ENCODE peak calls at places on chromosome 10, in six cellular contexts. L is body of pancreas, V is AG09319, D is PC-3, Z is HepG2, I is coronary artery. J is an unnamed sample.

GRCh38 chr10:30587522-30588031 is 42.0 kb downstream of the LYZL2 start:
- DNase-seq in D (no peak), Z (peak), I (no peak), L (peak), V (no peak), J (no peak)

GRCh38 chr10:35789996-35790395 is 147.9 kb upstream of the FZD8 start:
- DNase-seq in Z (no peak), V (no peak), L (no peak), D (peak), I (no peak), J (peak)

GRCh38 chr10:59770689-59771088 is 17.4 kb upstream of the MRLN start:
- DNase-seq in V (no peak), D (no peak), Z (no peak), I (no peak), L (no peak), J (no peak)

GRCh38 chr10:104038537-104038936 is 47.1 kb downstream of the COL17A1 start:
- DNase-seq in L (no peak), I (no peak), V (no peak), D (no peak), Z (no peak), J (no peak)

GRCh38 chr10:51005551-51005950 is 68.7 kb upstream of the PRKG1 start:
- DNase-seq in D (peak), V (no peak), Z (no peak), I (no peak), L (no peak), J (no peak)

GRCh38 chr10:17854044-17854652 is 45.0 kb downstream of the MRC1 start:
- DNase-seq in Z (no peak), L (no peak), D (no peak), V (no peak), I (no peak), J (no peak)

GRCh38 chr10:114575417-114576131 is 82.5 kb downstream of the ABLIM1 start:
- DNase-seq in Z (no peak), I (no peak), L (no peak), V (no peak), D (no peak), J (no peak)

GRCh38 chr10:14476641-14477407 is 146.1 kb upstream of the FRMD4A start:
- DNase-seq in I (no peak), Z (no peak), D (peak), L (no peak), V (no peak), J (no peak)

GRCh38 chr10:19845963-19846362 is 29.7 kb downstream of the PLXDC2 start:
- DNase-seq in D (peak), V (no peak), I (no peak), Z (no peak), L (no peak), J (no peak)

GRCh38 chr10:239109-239508 is 103.9 kb downstream of the ZMYND11 start:
- DNase-seq in D (peak), Z (no peak), I (no peak), L (no peak), V (no peak), J (no peak)

GRCh38 chr10:132523561-132524442 is 13.8 kb upstream of the INPP5A start:
- DNase-seq in L (no peak), Z (no peak), V (no peak), I (peak), D (no peak), J (no peak)

GRCh38 chr10:13016886-13017285 is 15.4 kb upstream of the CCDC3 start:
- DNase-seq in L (no peak), V (no peak), D (no peak), Z (no peak), I (no peak), J (no peak)

GRCh38 chr10:5585517-5586222 is 60.9 kb downstream of the CALML3 start:
- DNase-seq in L (no peak), Z (peak), D (peak), I (no peak), V (no peak), J (no peak)

GRCh38 chr10:125103466-125104377 is 56.6 kb downstream of the CTBP2 start:
- DNase-seq in L (no peak), D (no peak), Z (no peak), I (no peak), V (no peak), J (no peak)

GRCh38 chr10:1507436-1507835 is 229.9 kb downstream of the ADARB2 start:
- DNase-seq in V (no peak), I (no peak), L (no peak), D (no peak), Z (no peak), J (no peak)

GRCh38 chr10:123459371-123460224 is 206.6 kb upstream of the GPR26 start:
- DNase-seq in Z (no peak), I (no peak), D (no peak), V (no peak), L (no peak), J (no peak)

GRCh38 chr10:10589540-10589939 is 428.1 kb upstream of the CELF2 start:
- DNase-seq in Z (no peak), I (no peak), V (peak), D (peak), L (no peak), J (peak)

GRCh38 chr10:59595584-59595983 is 114.1 kb downstream of the SLC16A9 start:
- DNase-seq in L (no peak), V (no peak), I (no peak), Z (no peak), D (peak), J (no peak)

GRCh38 chr10:61067683-61068336 is 123.8 kb upstream of the RHOBTB1 start:
- DNase-seq in Z (no peak), L (no peak), I (no peak), V (no peak), D (no peak), J (no peak)

GRCh38 chr10:119153041-119153440 is 12.5 kb downstream of the SFXN4 start:
- DNase-seq in V (no peak), L (no peak), I (no peak), D (no peak), Z (no peak), J (no peak)

GRCh38 chr10:119608316-119609155 is 11.8 kb upstream of the TIAL1 start:
- DNase-seq in I (no peak), L (peak), D (peak), V (no peak), Z (peak), J (no peak)

GRCh38 chr10:32205666-32206065 is 141.3 kb downstream of the EPC1 start:
- DNase-seq in Z (no peak), D (no peak), I (no peak), V (no peak), L (no peak), J (no peak)

GRCh38 chr10:104322416-104322782 is 15.9 kb downstream of the ITPRIP start:
- DNase-seq in Z (no peak), D (no peak), V (no peak), I (no peak), L (no peak), J (no peak)

GRCh38 chr10:7902413-7902812 is 84.1 kb downstream of the TAF3 start:
- DNase-seq in V (no peak), I (no peak), Z (no peak), D (no peak), L (no peak), J (no peak)

GRCh38 chr10:76080991-76081390 is 649.6 kb downstream of the LRMDA start:
- DNase-seq in D (peak), Z (no peak), I (no peak), V (no peak), L (no peak), J (no peak)

GRCh38 chr10:69394020-69394419 is 22.7 kb downstream of the TACR2 start:
- DNase-seq in L (no peak), Z (no peak), V (no peak), I (no peak), D (peak), J (no peak)

GRCh38 chr10:52525761-52526160 is 211.7 kb downstream of the DKK1 start:
- DNase-seq in L (no peak), D (peak), V (peak), Z (no peak), I (no peak), J (no peak)

GRCh38 chr10:386751-387693 is 251.8 kb downstream of the ZMYND11 start:
- DNase-seq in V (no peak), I (no peak), Z (no peak), D (no peak), L (peak), J (no peak)

GRCh38 chr10:122172311-122173008 is 98.6 kb upstream of the BTBD16 start:
- DNase-seq in V (no peak), Z (no peak), D (no peak), I (no peak), L (no peak), J (no peak)

GRCh38 chr10:95391570-95392249 is 100.9 kb upstream of the PDLIM1 start:
- DNase-seq in V (no peak), Z (no peak), I (no peak), D (peak), L (no peak), J (no peak)

GRCh38 chr10:98446656-98447221 is at the start of gene HPS1:
- DNase-seq in Z (peak), I (peak), L (peak), V (peak), D (peak), J (no peak)

GRCh38 chr10:54454271-54454670 is 346.8 kb downstream of the PCDH15 start:
- DNase-seq in Z (no peak), L (no peak), I (no peak), D (no peak), V (no peak), J (no peak)

GRCh38 chr10:129387258-129387525 is 79.8 kb upstream of the MGMT start:
- DNase-seq in V (no peak), D (no peak), I (no peak), L (no peak), Z (no peak), J (no peak)

GRCh38 chr10:86819567-86819966 is 63.1 kb downstream of the BMPR1A start:
- DNase-seq in Z (no peak), L (no peak), D (no peak), I (no peak), V (no peak), J (no peak)

GRCh38 chr10:86655173-86655540 is 810 bp downstream of the OPN4 start:
- DNase-seq in Z (no peak), L (no peak), I (peak), D (no peak), V (no peak), J (no peak)

GRCh38 chr10:110919971-110920881 is 822 bp downstream of the SHOC2 start:
- DNase-seq in D (peak), Z (no peak), I (peak), V (no peak), L (peak), J (no peak)

DNA sequence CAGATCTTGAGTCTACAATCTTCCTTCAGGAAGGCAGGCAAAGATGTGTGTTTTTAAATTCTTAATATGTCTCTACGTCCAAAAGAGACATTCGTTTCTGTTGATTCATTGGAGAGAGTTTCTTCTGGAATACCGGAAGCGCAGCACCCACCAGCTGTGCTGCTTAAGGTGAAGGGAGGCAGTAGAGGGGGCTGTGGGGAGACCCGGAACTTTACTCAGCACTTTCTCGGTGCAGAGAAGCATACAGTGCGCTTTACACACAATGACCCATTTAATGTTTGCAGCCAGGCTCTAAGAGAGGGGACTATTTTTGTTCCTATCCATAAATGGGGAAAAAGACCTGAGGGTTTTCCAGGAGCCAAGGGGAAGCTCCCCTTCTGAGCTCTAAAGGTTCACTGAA is 160.2 kb upstream of the PITRM1 start:
- DNase-seq in D (no peak), Z (no peak), I (no peak), L (no peak), V (no peak), J (no peak)
- TF ChIP-seq CTCF in D (no peak), Z (no peak), I (no peak), L (no peak), V (no peak), J (no peak)

DNA sequence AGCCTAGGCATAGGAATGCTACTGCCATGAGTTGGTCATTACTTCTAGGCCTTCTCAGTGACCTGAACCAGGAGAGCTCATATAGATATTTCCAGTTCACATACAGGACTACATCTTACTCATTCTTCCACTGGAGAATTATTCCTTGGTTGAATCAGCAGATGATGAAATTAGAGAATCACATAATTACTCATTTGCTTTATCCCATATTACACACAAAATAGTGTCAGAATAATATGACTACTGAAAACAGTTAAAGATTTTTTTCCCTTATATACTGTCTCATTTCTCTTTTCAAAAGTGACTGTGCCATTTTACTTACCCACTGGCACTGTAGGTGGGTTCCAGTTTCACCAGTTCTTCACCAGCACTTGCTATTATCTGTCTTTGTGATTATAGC is 18.5 kb downstream of the BMS1 start:
- DNase-seq in V (no peak), D (no peak), L (no peak), I (no peak), Z (no peak), J (no peak)
- TF ChIP-seq CTCF in V (no peak), D (no peak), L (no peak), I (no peak), Z (no peak), J (no peak)

DNA sequence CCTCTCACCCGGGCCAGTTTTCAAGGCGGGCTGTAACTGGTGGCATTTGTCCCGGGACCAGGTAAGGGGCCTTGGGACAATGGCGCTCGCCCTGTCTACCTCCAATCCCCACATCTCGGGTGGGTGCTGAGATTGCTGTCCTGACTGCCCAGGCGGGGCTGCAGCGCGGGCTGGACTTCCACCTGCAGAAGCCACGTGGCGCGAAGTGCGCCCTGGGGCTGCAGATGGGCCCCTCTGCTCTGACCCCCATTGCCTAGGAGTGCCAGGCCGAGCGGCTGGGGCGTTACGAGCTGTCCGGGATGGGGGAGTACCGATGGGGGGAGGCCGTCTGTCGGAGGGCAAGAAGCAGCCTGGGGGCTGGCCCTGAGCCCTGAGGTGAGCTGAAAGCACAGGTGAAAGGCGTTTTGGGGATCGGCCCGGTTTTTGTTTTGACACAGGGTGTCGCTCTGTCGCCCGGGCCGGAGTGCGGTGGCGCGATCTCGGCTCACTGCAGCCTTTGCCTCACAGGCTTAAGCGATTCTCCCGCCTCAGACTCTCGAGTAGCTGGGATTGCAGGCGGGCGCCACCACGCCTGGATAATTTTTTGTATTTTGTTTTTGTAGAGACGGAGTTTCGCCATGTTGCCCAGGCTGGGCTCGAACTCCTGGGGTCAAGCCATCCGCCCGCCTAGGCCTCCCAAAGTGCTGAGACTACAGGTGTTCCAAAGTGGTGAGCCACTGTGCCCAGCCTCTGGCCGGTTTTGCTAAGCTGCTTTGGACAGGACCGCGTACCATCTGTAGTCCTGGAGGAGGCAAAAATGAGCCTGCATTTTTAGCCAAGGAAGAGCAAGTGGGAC is at the start of gene SFXN2:
- DNase-seq in I (no peak), L (peak), V (no peak), D (peak), Z (no peak), J (no peak)
- TF ChIP-seq CTCF in I (no peak), L (no peak), V (no peak), D (peak), Z (peak), J (no peak)

DNA sequence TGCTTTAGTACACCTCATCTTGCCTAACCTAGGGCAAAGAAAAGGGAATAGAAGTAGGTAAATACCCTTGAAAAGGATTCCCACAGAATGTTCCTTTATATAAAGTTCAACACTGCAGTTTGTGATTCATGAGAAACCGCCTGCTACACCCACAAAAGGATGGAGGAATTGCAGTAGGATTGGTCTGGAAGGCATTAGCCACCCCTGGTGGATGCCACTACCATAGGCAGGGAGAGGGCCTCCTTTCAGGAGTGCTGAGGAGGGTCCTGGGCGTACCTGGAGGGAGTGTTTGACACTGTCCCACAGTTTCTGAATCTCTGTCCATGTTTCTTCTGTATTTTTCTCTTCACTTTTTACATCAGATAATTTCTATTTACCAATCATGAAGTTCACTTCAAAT is 221.8 kb upstream of the TMEM72 start:
- DNase-seq in V (no peak), I (no peak), D (peak), L (no peak), Z (no peak), J (no peak)
- TF ChIP-seq CTCF in V (peak), I (no peak), D (peak), L (no peak), Z (peak), J (peak)

J was measured in epithelial cell of proximal tubule.